ENCODE peak calls at places on chromosome 19, in six cellular contexts. T is NCI-H187 treated with DMSO at 0.1 percent for 48 hours, A is GM18507, I is HCT116, X is kidney glomerular epithelial cell, P is upper lobe of right lung. V is an unnamed sample.

GRCh38 chr19:34253711-34254551 is 423 bp upstream of the GARRE1 start:
- DNase-seq in T (no peak), A (no peak), I (no peak), X (no peak), P (peak), V (peak)

GRCh38 chr19:45817725-45818301 is 2.7 kb upstream of the RSPH6A start:
- DNase-seq in T (no peak), A (no peak), I (no peak), X (no peak), P (no peak), V (no peak)

GRCh38 chr19:49475191-49475932 is 1.3 kb downstream of the FLT3LG start:
- DNase-seq in T (no peak), A (no peak), I (no peak), X (no peak), P (no peak), V (no peak)

GRCh38 chr19:55353803-55354697 is 469 bp downstream of the COX6B2 start:
- DNase-seq in T (no peak), A (peak), I (peak), X (peak), P (peak), V (peak)

GRCh38 chr19:47309038-47309437 is 623 bp upstream of the C5AR1 start:
- DNase-seq in T (no peak), A (no peak), I (no peak), X (no peak), P (no peak), V (no peak)

GRCh38 chr19:51799311-51799997 is 4.5 kb downstream of the FPR3 start:
- DNase-seq in T (no peak), A (no peak), I (no peak), X (peak), P (peak), V (peak)

GRCh38 chr19:5515737-5516136 is 52.0 kb downstream of the TINCR start:
- DNase-seq in T (no peak), A (no peak), I (no peak), X (no peak), P (no peak), V (no peak)

GRCh38 chr19:14110650-14111049 is 6.9 kb downstream of the PRKACA start:
- DNase-seq in T (no peak), A (no peak), I (no peak), X (no peak), P (no peak), V (no peak)

GRCh38 chr19:3759482-3760254 is 1.8 kb downstream of the APBA3 start:
- DNase-seq in T (no peak), A (no peak), I (no peak), X (no peak), P (no peak), V (no peak)

GRCh38 chr19:19111967-19112580 is 26.2 kb downstream of the TMEM161A start:
- DNase-seq in T (no peak), A (no peak), I (no peak), X (peak), P (no peak), V (no peak)

V was measured in posterior vena cava.